ENCODE peak calls at places on chromosomes 4 and X, in seven cellular contexts. T is fibroblast of mammary gland, M is bronchial epithelial cell, A is A549, C is lower lobe of right lung, O is osteoblast, N is heart left ventricle. B is an unnamed sample.

GRCh38 chr4:17694552-17694951 is 80.1 kb downstream of the MED28 start:
- DNase-seq in O (no peak), M (no peak), T (no peak), N (no peak), A (no peak), C (no peak), B (no peak)

GRCh38 chr4:66489783-66490452 is 819.6 kb upstream of the EPHA5 start:
- DNase-seq in C (no peak), O (peak), M (peak), N (no peak), T (peak), A (peak), B (peak)

GRCh38 chr4:762211-763190 is 56.9 kb downstream of the PCGF3 start:
- DNase-seq in O (peak), M (no peak), C (peak), A (no peak), N (no peak), T (peak), B (peak)

GRCh38 chr4:27149541-27150212 is 289.0 kb downstream of the STIM2 start:
- DNase-seq in C (no peak), M (peak), O (peak), A (no peak), N (no peak), T (peak), B (peak)

GRCh38 chr4:24770111-24770584 is 25.2 kb upstream of the SOD3 start:
- DNase-seq in N (no peak), C (no peak), M (peak), A (no peak), O (peak), T (peak), B (peak)

GRCh38 chr4:176011523-176011922 is 54.1 kb upstream of the WDR17 start:
- DNase-seq in O (no peak), A (no peak), T (no peak), M (no peak), C (no peak), N (no peak), B (no peak)

GRCh38 chr4:2280531-2281300 is 18.8 kb upstream of the MXD4 start:
- DNase-seq in O (no peak), C (no peak), M (no peak), A (no peak), N (no peak), T (no peak), B (no peak)

GRCh38 chrX:63013549-63013948 is 337.6 kb downstream of the SPIN4 start:
- DNase-seq in M (no peak), A (no peak), T (no peak), N (no peak), C (no peak), O (no peak), B (no peak)

GRCh38 chr4:89755210-89755609 is 81.8 kb downstream of the SNCA start:
- DNase-seq in N (no peak), M (no peak), A (no peak), O (no peak), T (peak), C (no peak), B (no peak)

GRCh38 chrX:95076449-95076848 is 1402.4 kb downstream of the FAM133A start:
- DNase-seq in M (peak), O (no peak), C (no peak), N (no peak), A (no peak), T (peak), B (no peak)

GRCh38 chr4:161554372-161554990 is 609.3 kb downstream of the FSTL5 start:
- DNase-seq in T (peak), M (peak), C (no peak), N (no peak), O (no peak), A (no peak), B (peak)

GRCh38 chrX:73524906-73525305 is 38.1 kb upstream of the CHIC1 start:
- DNase-seq in M (no peak), N (no peak), O (no peak), C (no peak), T (no peak), A (no peak), B (no peak)

GRCh38 chr4:2330119-2331042 is 68.5 kb upstream of the MXD4 start:
- DNase-seq in M (peak), A (peak), N (no peak), T (peak), C (no peak), O (peak), B (peak)

GRCh38 chrX:39893417-39894338 is 204.1 kb downstream of the BCOR start:
- DNase-seq in T (no peak), C (no peak), M (no peak), N (no peak), O (no peak), A (no peak), B (no peak)

GRCh38 chrX:132041016-132041415 is 17.9 kb downstream of the STK26 start:
- DNase-seq in M (peak), N (no peak), A (no peak), T (peak), C (no peak), O (no peak), B (no peak)

GRCh38 chrX:134604701-134605271 is 53.5 kb downstream of the PLAC1 start:
- DNase-seq in O (peak), N (no peak), C (peak), M (peak), T (peak), A (peak), B (no peak)

DNA sequence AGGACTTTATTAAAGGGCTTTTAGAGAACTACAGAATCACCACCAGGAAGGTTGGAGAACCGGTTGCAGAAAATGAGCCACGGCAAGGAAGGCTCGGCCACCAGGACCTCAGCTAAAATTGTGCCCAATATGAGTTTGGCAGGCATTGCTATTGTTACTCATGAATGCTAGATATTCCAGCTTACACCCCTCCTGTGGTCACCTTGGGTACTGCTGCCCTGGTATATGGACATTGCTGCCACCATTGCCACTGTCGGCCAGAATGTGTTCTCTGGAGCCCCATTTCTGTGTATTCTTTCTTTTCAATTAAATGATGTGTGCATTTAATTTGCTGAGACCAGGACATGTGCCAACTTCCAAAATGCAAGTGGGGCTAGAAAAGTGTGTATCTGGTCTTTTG is 626.7 kb upstream of the BOD1L1 start:
- DNase-seq in A (peak), O (no peak), M (peak), N (peak), T (peak), C (peak), B (peak)
- TF ChIP-seq CTCF in A (no peak), O (peak), M (peak), N (peak), T (peak), C (peak), B (peak)

GRCh38 chrX:41447897-41448296 is 754 bp downstream of the NYX start:
- DNase-seq in T (no peak), C (no peak), A (no peak), M (no peak), N (no peak), O (no peak), B (no peak)

GRCh38 chrX:41445781-41446358 is 1.3 kb upstream of the NYX start:
- DNase-seq in O (peak), M (no peak), C (no peak), A (no peak), T (no peak), N (no peak), B (no peak)

GRCh38 chrX:41445171-41445570 is 2.0 kb upstream of the NYX start:
- DNase-seq in M (no peak), O (no peak), T (no peak), C (no peak), A (no peak), N (no peak), B (no peak)

GRCh38 chrX:41442824-41443560 is 4.2 kb upstream of the NYX start:
- DNase-seq in O (no peak), A (no peak), T (no peak), N (no peak), C (no peak), M (no peak), B (no peak)

DNA sequence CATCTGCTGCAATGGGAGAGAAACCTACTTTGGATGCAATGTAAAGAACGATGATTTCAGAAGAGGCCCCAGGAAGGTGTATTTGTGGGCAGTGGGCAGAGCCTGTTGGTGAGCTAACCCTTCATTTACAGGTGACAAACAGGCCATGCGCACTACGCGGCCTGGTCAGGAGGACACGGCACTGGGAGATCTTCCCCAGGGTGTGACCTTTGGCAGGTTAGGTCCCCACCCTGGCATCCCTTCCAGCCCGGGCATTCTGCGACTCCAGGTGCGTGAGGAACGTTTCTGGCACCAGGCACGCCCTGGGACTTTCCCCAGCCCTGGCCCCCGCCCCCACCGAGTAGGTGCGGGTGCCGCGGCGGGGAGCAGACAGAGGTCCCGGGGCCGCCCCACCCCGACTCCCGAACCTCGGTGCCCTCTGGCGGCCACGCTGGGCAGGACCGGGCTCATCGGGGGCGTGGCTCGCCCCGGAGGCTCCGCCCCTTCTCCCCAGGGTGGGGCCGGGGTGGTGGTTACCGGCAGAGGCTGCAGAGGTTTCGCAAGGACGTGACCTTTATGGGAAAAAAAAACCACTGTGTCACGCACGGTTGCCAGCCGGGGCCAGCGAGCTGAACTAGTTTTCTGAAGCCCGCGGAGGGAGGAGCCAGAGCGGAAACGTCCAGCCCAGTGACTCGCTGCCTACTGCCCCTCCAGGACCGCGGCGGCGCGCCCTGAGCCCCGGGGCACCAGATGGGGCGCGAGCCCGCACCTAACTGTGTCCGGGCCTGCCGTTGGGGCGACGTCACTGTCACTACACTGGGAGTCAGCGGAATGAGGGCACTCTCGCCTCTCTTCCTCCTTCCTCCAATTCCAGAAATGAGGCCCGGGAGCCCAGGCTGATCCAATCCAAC is 5.0 kb upstream of the NYX start:
- DNase-seq in O (peak), C (peak), T (peak), A (peak), M (peak), N (peak), B (no peak)
- H3K4me3 ChIP-seq in O (peak), C (peak), T (peak), A (peak), M (peak), N (peak), B (peak)

GRCh38 chr4:26020083-26020668 is 106.2 kb downstream of the SMIM20 start:
- DNase-seq in M (peak), O (no peak), T (peak), N (no peak), C (no peak), A (no peak), B (no peak)
- TF ChIP-seq CTCF in M (no peak), O (no peak), T (no peak), N (no peak), C (peak), A (no peak), B (no peak)

GRCh38 chrX:47936940-47937317 is 66.9 kb downstream of the ZNF182 start:
- DNase-seq in M (no peak), T (no peak), O (no peak), C (no peak), A (no peak), N (no peak), B (no peak)
- H3K4me3 ChIP-seq in M (no peak), T (no peak), O (no peak), C (no peak), A (no peak), N (peak), B (no peak)

DNA sequence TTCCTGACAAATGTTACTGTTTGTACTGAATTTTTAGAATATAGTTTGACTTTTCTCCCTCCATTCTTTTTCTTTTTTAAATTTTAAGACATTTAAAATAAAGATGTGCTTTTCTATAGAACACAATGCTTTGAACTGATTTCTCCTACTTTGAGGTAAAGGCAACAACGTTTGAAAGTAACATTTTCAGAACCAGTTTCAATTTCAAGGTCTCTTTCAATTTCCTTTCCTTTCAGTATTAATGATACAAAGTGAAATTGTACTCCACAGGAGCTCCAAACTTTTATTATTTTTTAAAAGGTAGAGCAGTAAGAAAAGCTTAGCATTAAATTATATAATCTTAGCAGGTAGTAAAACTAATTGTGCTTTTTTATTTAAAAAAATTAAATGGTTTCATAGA is 54.9 kb downstream of the NDST4 start:
- DNase-seq in C (no peak), T (no peak), A (no peak), N (no peak), O (no peak), M (no peak), B (no peak)
- TF ChIP-seq CTCF in C (no peak), T (no peak), A (no peak), N (no peak), O (no peak), M (no peak), B (no peak)

GRCh38 chrX:108437789-108438623 is at the start of gene COL4A6:
- DNase-seq in N (peak), O (no peak), A (peak), M (peak), C (peak), T (no peak), B (no peak)

GRCh38 chrX:108439434-108439883 is at the start of gene COL4A5:
- DNase-seq in C (peak), A (peak), O (no peak), M (peak), N (peak), T (peak), B (peak)

GRCh38 chrX:108439961-108440696 is 491 bp downstream of the COL4A5 start:
- DNase-seq in O (no peak), A (peak), M (no peak), T (peak), N (peak), C (peak), B (no peak)

GRCh38 chrX:108437354-108437753 is 868 bp downstream of the COL4A6 start:
- DNase-seq in A (no peak), M (no peak), C (no peak), O (no peak), N (no peak), T (no peak), B (no peak)

DNA sequence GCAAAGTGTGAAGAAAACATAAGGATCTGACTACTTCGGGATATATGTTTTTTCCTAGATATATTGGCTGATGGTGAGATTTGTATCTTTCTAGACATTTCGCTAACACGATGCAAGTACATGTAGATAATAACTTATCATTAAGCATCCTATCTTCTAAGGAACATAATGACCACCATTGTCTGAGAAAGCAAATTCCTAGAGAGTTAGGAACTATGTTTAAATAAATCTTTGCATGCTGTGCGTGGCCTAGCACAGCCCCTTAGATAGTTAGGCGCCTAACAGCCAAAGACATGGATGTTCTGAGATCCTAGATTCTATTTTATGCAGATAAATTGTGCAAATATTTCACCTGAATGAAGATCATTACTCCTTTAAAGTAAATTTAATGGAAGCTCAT is 3.0 kb downstream of the COL4A6 start:
- DNase-seq in A (no peak), N (no peak), M (no peak), O (no peak), C (no peak), T (no peak), B (no peak)
- H3K4me3 ChIP-seq in A (no peak), N (no peak), M (no peak), O (no peak), C (no peak), T (no peak), B (no peak)

GRCh38 chrX:23779025-23779424 is 3.9 kb upstream of the SAT1 start:
- DNase-seq in A (peak), O (no peak), M (peak), N (no peak), T (peak), C (no peak), B (no peak)
- TF ChIP-seq CTCF in A (peak), O (peak), M (no peak), N (no peak), T (peak), C (no peak), B (no peak)

DNA sequence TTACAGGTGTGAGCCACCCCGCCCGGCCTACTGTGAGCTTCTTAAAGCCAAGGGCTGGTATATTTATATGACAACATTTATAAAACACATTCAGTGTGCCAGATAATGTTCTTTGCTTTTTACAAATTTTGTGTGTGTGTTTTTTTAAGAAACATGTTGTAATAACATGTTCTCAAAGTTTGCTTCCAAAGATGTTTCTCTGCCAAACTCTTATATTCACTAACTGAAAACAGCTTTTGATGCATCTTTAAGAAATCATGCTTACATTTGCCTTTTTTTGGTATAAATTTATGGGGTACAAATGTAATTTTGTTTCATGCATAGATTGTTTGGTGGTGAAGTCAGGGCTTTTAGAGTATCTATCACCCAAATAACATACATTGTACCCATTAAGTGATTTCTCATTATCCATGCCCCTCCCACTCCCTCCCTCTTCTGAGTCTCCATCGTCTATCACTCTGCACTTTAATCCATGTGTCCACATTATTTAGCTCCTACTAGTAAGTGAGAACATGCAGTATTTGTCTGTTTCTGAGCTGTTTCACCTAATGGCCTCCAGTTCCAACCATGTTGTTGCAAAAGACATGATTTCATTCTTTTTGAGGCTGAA is 30.8 kb downstream of the SPINK2 start:
- DNase-seq in O (no peak), C (no peak), N (no peak), T (peak), A (no peak), M (no peak), B (no peak)
- H3K4me3 ChIP-seq in O (no peak), C (no peak), N (no peak), T (no peak), A (no peak), M (no peak), B (no peak)

GRCh38 chrX:125132274-125132673 is 187.4 kb upstream of the TEX13C start:
- DNase-seq in A (peak), C (no peak), O (no peak), T (peak), M (peak), N (no peak), B (no peak)
- TF ChIP-seq CTCF in A (peak), C (peak), O (no peak), T (peak), M (peak), N (no peak), B (peak)

DNA sequence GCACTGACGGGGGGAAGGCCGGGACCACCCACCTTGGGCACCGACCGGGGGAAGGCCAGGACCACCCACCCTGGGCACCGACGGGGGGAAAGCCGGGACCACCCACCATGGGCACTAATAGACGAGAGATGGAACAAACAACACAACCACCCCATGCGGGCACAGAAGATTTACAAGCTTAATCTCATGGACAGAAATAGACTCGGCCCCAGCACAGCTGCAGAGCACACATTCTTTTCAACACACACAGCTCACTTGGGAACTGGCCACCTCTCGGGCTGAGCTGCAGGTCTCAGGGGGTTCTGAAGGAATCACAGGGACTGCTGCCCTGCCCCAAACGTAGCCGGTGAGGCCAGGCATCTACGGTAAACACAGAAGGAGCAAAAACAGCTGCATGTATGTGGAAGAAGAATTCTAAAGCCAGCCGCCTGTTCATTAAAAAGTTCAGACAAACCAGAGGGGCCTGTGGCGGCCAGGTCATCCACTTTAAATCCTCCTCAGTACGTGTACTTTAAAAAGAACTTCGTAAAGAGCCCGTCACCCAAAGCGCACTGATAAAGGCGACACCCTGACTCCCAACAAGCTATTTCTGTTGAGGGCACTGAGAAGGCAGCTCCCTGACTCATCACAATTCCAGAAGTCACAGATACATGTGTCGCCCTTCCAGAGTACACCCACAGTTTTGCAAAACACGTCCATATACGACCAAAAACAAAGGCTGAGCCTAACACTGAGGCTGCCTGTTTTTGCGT is 17.7 kb downstream of the PPP2R3B start:
- DNase-seq in T (peak), M (no peak), A (peak), C (no peak), O (peak), N (peak), B (no peak)
- H3K4me3 ChIP-seq in T (no peak), M (no peak), A (no peak), C (no peak), O (peak), N (no peak), B (no peak)